ENCODE peak calls at places on chromosomes 11 and 22, in eight cellular contexts. B is pancreas, J is GM23248, F is fibroblast of lung, U is thoracic aorta, L is stomach, N is upper lobe of left lung, G is left ventricle myocardium inferior. Q is an unnamed sample.

GRCh38 chr11:108511851-108512474 is 13.8 kb upstream of the POGLUT3 start:
- DNase-seq in B (no peak), J (peak; percentile 77), F (peak; percentile 89), U (no peak), L (no peak), N (no peak), G (no peak), Q (no peak)

GRCh38 chr11:46890665-46891064 is 27.7 kb downstream of the LRP4 start:
- DNase-seq in B (no peak), J (peak; percentile 31), F (peak; percentile 16), U (no peak), L (no peak), N (no peak), G (no peak), Q (no peak)

GRCh38 chr11:35116245-35116644 is 22.7 kb upstream of the CD44 start:
- DNase-seq in B (no peak), J (peak; percentile 14), F (peak; percentile 64), U (no peak), L (no peak), N (no peak), G (no peak), Q (no peak)

GRCh38 chr11:73269353-73270088 is 2.6 kb upstream of the P2RY6 start:
- DNase-seq in B (no peak), J (no peak), F (no peak), U (no peak), L (peak; percentile 24), N (no peak), G (no peak), Q (no peak)

GRCh38 chr11:10443152-10443551 is 11.9 kb upstream of the AMPD3 start:
- DNase-seq in B (no peak), J (peak; percentile 51), F (no peak), U (no peak), L (no peak), N (no peak), G (no peak), Q (no peak)

GRCh38 chr11:134333951-134334350 is 2.2 kb downstream of the GLB1L2 start:
- DNase-seq in B (no peak), J (no peak), F (no peak), U (no peak), L (no peak), N (no peak), G (no peak), Q (no peak)

GRCh38 chr22:25514436-25514835 is 50.0 kb upstream of the GRK3 start:
- DNase-seq in B (no peak), J (peak; percentile 57), F (peak; percentile 27), U (no peak), L (no peak), N (no peak), G (no peak), Q (no peak)

GRCh38 chr11:76209671-76209955 is 3.3 kb upstream of the WNT11 start:
- DNase-seq in B (no peak), J (peak; percentile 21), F (no peak), U (no peak), L (no peak), N (no peak), G (no peak), Q (no peak)

GRCh38 chr11:118353084-118353710 is 6.2 kb upstream of the UBE4A start:
- DNase-seq in B (no peak), J (peak; percentile 45), F (no peak), U (no peak), L (no peak), N (no peak), G (no peak), Q (no peak)

GRCh38 chr11:116990061-116990473 is 108.2 kb downstream of the SIK3 start:
- DNase-seq in B (no peak), J (peak; percentile 89), F (peak; percentile 97), U (no peak), L (no peak), N (no peak), G (no peak), Q (no peak)

GRCh38 chr22:27499121-27499520 is 302.4 kb downstream of the MN1 start:
- DNase-seq in B (no peak), J (no peak), F (peak; percentile 31), U (no peak), L (no peak), N (peak; percentile 60), G (no peak), Q (no peak)

GRCh38 chr22:33747576-33748180 is 172.6 kb downstream of the LARGE1 start:
- DNase-seq in B (no peak), J (no peak), F (no peak), U (no peak), L (peak; percentile 28), N (no peak), G (no peak), Q (peak; percentile 15)

GRCh38 chr11:47591764-47592163 is 2.4 kb downstream of the C1QTNF4 start:
- DNase-seq in B (no peak), J (no peak), F (no peak), U (no peak), L (no peak), N (no peak), G (no peak), Q (no peak)

DNA sequence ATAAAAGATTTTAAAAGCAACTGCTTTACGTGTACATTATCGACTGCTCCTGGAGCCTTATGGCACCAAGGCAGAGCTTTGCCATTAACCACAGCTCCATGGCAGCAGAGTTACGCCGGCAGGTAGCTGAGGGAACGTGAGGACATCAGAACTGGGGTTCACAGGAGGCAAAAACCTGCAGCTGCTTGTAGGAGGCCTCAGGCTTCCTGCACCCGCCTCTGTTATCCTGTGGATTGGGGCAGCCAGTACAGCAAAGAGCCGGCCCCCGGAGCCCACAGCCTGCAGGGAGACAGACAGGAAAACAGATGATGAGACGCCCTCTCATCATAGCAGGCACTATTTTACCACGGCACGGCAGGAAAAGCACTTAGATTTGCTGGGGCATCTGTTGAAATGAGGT is 870.2 kb downstream of the TBC1D22A start:
- DNase-seq in B (no peak), J (no peak), F (no peak), U (no peak), L (peak; percentile 5), N (no peak), G (no peak), Q (no peak)
- H3K27ac ChIP-seq in B (no peak overlapping the region), J (no peak overlapping the region), F (no peak overlapping the region), U (no peak overlapping the region), L (no peak overlapping the region), N (no peak overlapping the region), G (no peak overlapping the region), Q (no peak overlapping the region)

GRCh38 chr11:8218409-8218808 is 45.3 kb downstream of the LMO1 start:
- DNase-seq in B (no peak), J (no peak), F (no peak), U (no peak), L (no peak), N (no peak), G (no peak), Q (no peak)

GRCh38 chr11:8219257-8220021 is 44.2 kb downstream of the LMO1 start:
- DNase-seq in B (no peak), J (peak; percentile 68), F (peak; percentile 57), U (no peak), L (peak; percentile 64), N (no peak), G (no peak), Q (peak; percentile 70)

GRCh38 chr11:8218840-8219239 is 44.8 kb downstream of the LMO1 start:
- DNase-seq in B (no peak), J (no peak), F (no peak), U (no peak), L (no peak), N (no peak), G (no peak), Q (no peak)

GRCh38 chr11:8220261-8221024 is 43.2 kb downstream of the LMO1 start:
- DNase-seq in B (no peak), J (no peak), F (no peak), U (no peak), L (no peak), N (no peak), G (no peak), Q (no peak)

DNA sequence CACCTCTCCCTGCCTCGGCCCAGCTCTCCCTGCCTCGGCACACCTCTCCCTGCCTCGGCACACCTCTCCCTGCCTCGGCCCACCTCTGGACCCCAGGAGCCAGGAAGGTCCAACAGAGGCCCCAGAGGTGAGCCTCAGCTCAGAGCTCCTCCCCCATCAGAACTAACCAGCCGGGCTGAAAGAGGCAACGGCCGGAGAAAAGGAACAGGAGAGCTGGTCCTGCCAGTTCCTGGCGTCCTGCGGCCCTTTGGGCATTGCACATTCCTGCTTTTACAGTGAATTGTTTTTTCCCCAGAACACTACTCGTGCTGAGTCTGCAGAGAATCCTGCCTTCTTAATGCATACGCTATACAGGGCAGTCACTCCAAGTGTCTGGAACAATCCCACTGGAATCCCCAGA is 45.8 kb downstream of the LMO1 start:
- DNase-seq in B (no peak), J (no peak), F (no peak), U (no peak), L (no peak), N (no peak), G (no peak), Q (no peak)
- H3K27me3 ChIP-seq in B (no peaks in the 10 kb centered on the region), J (peaks cover 20% of the 10 kb centered on the region), F (no peaks in the 10 kb centered on the region), U (no peaks in the 10 kb centered on the region), L (no peaks in the 10 kb centered on the region), N (no peaks in the 10 kb centered on the region), G (peaks cover 16% of the 10 kb centered on the region), Q (no peaks in the 10 kb centered on the region)

GRCh38 chr11:6413791-6414231 is 5.1 kb downstream of the APBB1 start:
- DNase-seq in B (no peak), J (peak; percentile 24), F (no peak), U (no peak), L (no peak), N (no peak), G (no peak), Q (no peak)

GRCh38 chr11:6406370-6406769 is 12.5 kb downstream of the APBB1 start:
- DNase-seq in B (no peak), J (no peak), F (no peak), U (no peak), L (no peak), N (no peak), G (no peak), Q (no peak)

GRCh38 chr11:6414874-6415328 is 4.0 kb downstream of the APBB1 start:
- DNase-seq in B (no peak), J (no peak), F (no peak), U (no peak), L (no peak), N (no peak), G (no peak), Q (no peak)

GRCh38 chr11:6410695-6411430 is 8.0 kb downstream of the APBB1 start:
- DNase-seq in B (no peak), J (no peak), F (no peak), U (no peak), L (no peak), N (peak; percentile 80), G (no peak), Q (no peak)

GRCh38 chr11:6411594-6412031 is 7.3 kb downstream of the APBB1 start:
- DNase-seq in B (no peak), J (no peak), F (no peak), U (no peak), L (no peak), N (no peak), G (no peak), Q (no peak)
- H3K27ac ChIP-seq in B (no peak overlapping the region), J (no peak overlapping the region), F (no peak overlapping the region), U (no peak overlapping the region), L (no peak overlapping the region), N (no peak overlapping the region), G (no peak overlapping the region), Q (no peak overlapping the region)

DNA sequence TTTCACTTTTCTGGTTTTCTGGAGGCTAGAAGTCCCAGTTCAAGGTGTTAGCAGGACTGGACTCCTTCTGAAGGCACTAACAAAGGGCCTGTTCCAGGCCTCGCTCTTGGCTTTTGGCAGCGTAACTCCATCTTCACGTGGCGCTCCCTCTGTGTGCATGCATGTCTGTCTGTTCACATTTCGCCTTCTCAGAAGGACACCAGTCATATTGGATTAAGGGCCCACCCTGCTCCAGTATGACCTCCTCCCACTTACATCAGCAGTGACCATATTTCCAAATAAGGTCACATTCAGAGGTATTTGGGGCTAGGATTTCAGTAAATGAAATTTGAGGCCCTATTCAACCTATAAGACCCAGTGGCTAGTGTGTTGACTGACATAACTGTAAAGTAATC is 20.0 kb downstream of the APLP2 start:
- DNase-seq in B (no peak), J (no peak), F (no peak), U (no peak), L (no peak), N (no peak), G (no peak), Q (no peak)
- H3K27me3 ChIP-seq in B (no peaks in the 10 kb centered on the region), J (no peaks in the 10 kb centered on the region), F (no peaks in the 10 kb centered on the region), U (no peaks in the 10 kb centered on the region), L (no peaks in the 10 kb centered on the region), N (no peaks in the 10 kb centered on the region), G (no peaks in the 10 kb centered on the region), Q (no peaks in the 10 kb centered on the region)

Q was measured in testis.